ENCODE peak calls at places on chromosomes 2 and 18, in four cellular contexts. One of them, this sample, is unnamed.

GRCh38 chr2:31380243-31380642 is 34.3 kb downstream of the XDH start:
- DNase-seq in SK-N-SH: no peak
- DNase-seq in HCT116: no peak
- DNase-seq in K562: no peak
- DNase-seq in this sample: no peak

GRCh38 chr2:121638333-121638732 is 10.9 kb downstream of the CLASP1 start:
- DNase-seq in K562: no peak
- DNase-seq in SK-N-SH: no peak
- DNase-seq in HCT116: no peak
- DNase-seq in this sample: no peak

GRCh38 chr18:49018553-49018943 is 67.8 kb upstream of the SMAD7 start:
- DNase-seq in SK-N-SH: peak
- DNase-seq in K562: no peak
- DNase-seq in HCT116: no peak
- DNase-seq in this sample: no peak

GRCh38 chr2:109238580-109238979 is 109.6 kb downstream of the SH3RF3 start:
- DNase-seq in K562: no peak
- DNase-seq in SK-N-SH: no peak
- DNase-seq in HCT116: no peak
- DNase-seq in this sample: no peak

GRCh38 chr2:186687774-186688173 is 6.1 kb upstream of the FAM171B start:
- DNase-seq in HCT116: no peak
- DNase-seq in K562: no peak
- DNase-seq in SK-N-SH: no peak
- DNase-seq in this sample: no peak

GRCh38 chr2:231751042-231751815 is 29.9 kb downstream of the PDE6D start:
- DNase-seq in K562: no peak
- DNase-seq in HCT116: no peak
- DNase-seq in SK-N-SH: no peak
- DNase-seq in this sample: no peak

GRCh38 chr2:231615058-231615671 is 22.5 kb downstream of the TEX44 start:
- DNase-seq in HCT116: no peak
- DNase-seq in SK-N-SH: no peak
- DNase-seq in K562: no peak
- DNase-seq in this sample: peak

GRCh38 chr2:5190023-5190422 is 502.2 kb upstream of the SOX11 start:
- DNase-seq in HCT116: no peak
- DNase-seq in SK-N-SH: no peak
- DNase-seq in K562: no peak
- DNase-seq in this sample: no peak

GRCh38 chr18:38695559-38696270 is 1130.1 kb upstream of the CELF4 start:
- DNase-seq in K562: no peak
- DNase-seq in HCT116: no peak
- DNase-seq in SK-N-SH: no peak
- DNase-seq in this sample: no peak

GRCh38 chr2:9102861-9103662 is 99.6 kb upstream of the MBOAT2 start:
- DNase-seq in K562: no peak
- DNase-seq in SK-N-SH: peak
- DNase-seq in HCT116: no peak
- DNase-seq in this sample: peak

GRCh38 chr18:69948919-69949537 is 1.4 kb upstream of the CD226 start:
- DNase-seq in HCT116: no peak
- DNase-seq in SK-N-SH: no peak
- DNase-seq in K562: no peak
- DNase-seq in this sample: no peak

GRCh38 chr2:52536929-52537460 is 1230.6 kb upstream of the CHAC2 start:
- DNase-seq in HCT116: no peak
- DNase-seq in SK-N-SH: no peak
- DNase-seq in K562: no peak
- DNase-seq in this sample: no peak

GRCh38 chr2:184346338-184346862 is 251.9 kb upstream of the ZNF804A start:
- DNase-seq in K562: no peak
- DNase-seq in HCT116: no peak
- DNase-seq in SK-N-SH: no peak
- DNase-seq in this sample: no peak

GRCh38 chr2:85394256-85394655 is 15.9 kb downstream of the CAPG start:
- DNase-seq in SK-N-SH: no peak
- DNase-seq in K562: no peak
- DNase-seq in HCT116: no peak
- DNase-seq in this sample: no peak

GRCh38 chr18:46481048-46481846 is 175.8 kb downstream of the LOXHD1 start:
- DNase-seq in SK-N-SH: peak
- DNase-seq in K562: peak
- DNase-seq in HCT116: peak
- DNase-seq in this sample: peak

GRCh38 chr2:205768341-205768740 is 86.0 kb downstream of the NRP2 start:
- DNase-seq in SK-N-SH: no peak
- DNase-seq in K562: no peak
- DNase-seq in HCT116: no peak
- DNase-seq in this sample: no peak

GRCh38 chr2:234732404-234733092 is 219.3 kb upstream of the SH3BP4 start:
- DNase-seq in SK-N-SH: no peak
- DNase-seq in K562: no peak
- DNase-seq in HCT116: no peak
- DNase-seq in this sample: no peak

GRCh38 chr2:130819226-130819914 is 17.3 kb upstream of the ARHGEF4 start:
- DNase-seq in HCT116: no peak
- DNase-seq in K562: no peak
- DNase-seq in SK-N-SH: no peak
- DNase-seq in this sample: no peak

GRCh38 chr2:128475427-128476211 is 157.0 kb upstream of the HS6ST1 start:
- DNase-seq in SK-N-SH: no peak
- DNase-seq in K562: no peak
- DNase-seq in HCT116: no peak
- DNase-seq in this sample: no peak

GRCh38 chr2:122927217-122927616 is 1097.9 kb upstream of the CNTNAP5 start:
- DNase-seq in HCT116: no peak
- DNase-seq in SK-N-SH: no peak
- DNase-seq in K562: no peak
- DNase-seq in this sample: no peak

GRCh38 chr2:150690261-150690660 is 202.8 kb upstream of the RND3 start:
- DNase-seq in SK-N-SH: no peak
- DNase-seq in HCT116: no peak
- DNase-seq in K562: no peak
- DNase-seq in this sample: no peak

GRCh38 chr2:150689600-150689999 is 202.1 kb upstream of the RND3 start:
- DNase-seq in HCT116: no peak
- DNase-seq in K562: no peak
- DNase-seq in SK-N-SH: no peak
- DNase-seq in this sample: no peak

GRCh38 chr2:150688016-150688415 is 200.5 kb upstream of the RND3 start:
- DNase-seq in SK-N-SH: no peak
- DNase-seq in HCT116: no peak
- DNase-seq in K562: no peak
- DNase-seq in this sample: no peak

GRCh38 chr2:150690870-150691269 is 203.4 kb upstream of the RND3 start:
- DNase-seq in K562: no peak
- DNase-seq in HCT116: no peak
- DNase-seq in SK-N-SH: no peak
- DNase-seq in this sample: no peak

GRCh38 chr2:150686391-150686790 is 198.9 kb upstream of the RND3 start:
- DNase-seq in HCT116: no peak
- DNase-seq in SK-N-SH: no peak
- DNase-seq in K562: no peak
- DNase-seq in this sample: no peak
- TF ChIP-seq JUND in HCT116: no peak
- TF ChIP-seq JUND in SK-N-SH: no peak
- TF ChIP-seq JUND in K562: no peak
- TF ChIP-seq JUND in this sample: no peak

GRCh38 chr2:21260316-21260715 is 136.5 kb downstream of the TDRD15 start:
- DNase-seq in HCT116: no peak
- DNase-seq in SK-N-SH: peak
- DNase-seq in K562: no peak
- DNase-seq in this sample: no peak
- TF ChIP-seq JUND in HCT116: no peak
- TF ChIP-seq JUND in SK-N-SH: no peak
- TF ChIP-seq JUND in K562: no peak
- TF ChIP-seq JUND in this sample: no peak

GRCh38 chr2:42581257-42581656 is 12.8 kb downstream of the MTA3 start:
- DNase-seq in HCT116: no peak
- DNase-seq in K562: no peak
- DNase-seq in SK-N-SH: no peak
- DNase-seq in this sample: no peak
- TF ChIP-seq JUND in HCT116: no peak
- TF ChIP-seq JUND in K562: no peak
- TF ChIP-seq JUND in SK-N-SH: no peak
- TF ChIP-seq JUND in this sample: no peak

GRCh38 chr18:2173464-2173863 is 397.8 kb downstream of the METTL4 start:
- DNase-seq in SK-N-SH: no peak
- DNase-seq in HCT116: no peak
- DNase-seq in K562: no peak
- DNase-seq in this sample: peak
- TF ChIP-seq JUND in SK-N-SH: no peak
- TF ChIP-seq JUND in HCT116: no peak
- TF ChIP-seq JUND in K562: peak
- TF ChIP-seq JUND in this sample: no peak

GRCh38 chr2:241351640-241352031 is 4.4 kb upstream of the FARP2 start:
- DNase-seq in K562: no peak
- DNase-seq in SK-N-SH: no peak
- DNase-seq in HCT116: no peak
- DNase-seq in this sample: no peak
- TF ChIP-seq JUND in K562: no peak
- TF ChIP-seq JUND in SK-N-SH: no peak
- TF ChIP-seq JUND in HCT116: no peak
- TF ChIP-seq JUND in this sample: no peak

GRCh38 chr2:177622516-177622915 is 229.9 kb downstream of the AGPS start:
- DNase-seq in SK-N-SH: no peak
- DNase-seq in K562: no peak
- DNase-seq in HCT116: peak
- DNase-seq in this sample: no peak
- TF ChIP-seq JUND in SK-N-SH: no peak
- TF ChIP-seq JUND in K562: no peak
- TF ChIP-seq JUND in HCT116: no peak
- TF ChIP-seq JUND in this sample: no peak

GRCh38 chr2:136131484-136131960 is 13.6 kb upstream of the CXCR4 start:
- DNase-seq in K562: no peak
- DNase-seq in HCT116: no peak
- DNase-seq in SK-N-SH: no peak
- DNase-seq in this sample: no peak
- TF ChIP-seq JUND in K562: no peak
- TF ChIP-seq JUND in HCT116: no peak
- TF ChIP-seq JUND in SK-N-SH: no peak
- TF ChIP-seq JUND in this sample: no peak

DNA sequence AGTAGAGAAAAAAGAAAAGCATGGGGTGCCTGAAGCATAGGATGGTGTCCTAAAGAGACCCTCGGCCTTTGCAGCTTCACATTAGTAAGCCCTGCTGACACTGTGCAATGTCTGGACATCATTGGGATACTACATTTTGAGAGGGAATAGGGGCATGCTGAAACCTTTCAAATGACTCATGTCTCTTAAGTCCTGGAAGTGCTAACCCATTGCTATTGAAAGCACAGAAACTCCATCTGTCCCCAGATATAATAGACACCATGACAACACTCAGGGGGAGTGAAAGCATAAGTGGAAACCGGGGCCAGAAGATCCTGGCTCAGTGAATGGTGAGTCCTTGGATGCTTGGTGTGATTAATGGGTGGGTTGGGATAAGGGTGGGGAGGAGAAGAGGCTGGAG is 595.5 kb upstream of the ID2 start:
- DNase-seq in SK-N-SH: no peak
- DNase-seq in HCT116: no peak
- DNase-seq in K562: no peak
- DNase-seq in this sample: no peak
- TF ChIP-seq JUND in SK-N-SH: no peak
- TF ChIP-seq JUND in HCT116: no peak
- TF ChIP-seq JUND in K562: no peak
- TF ChIP-seq JUND in this sample: no peak

GRCh38 chr2:201200345-201200744 is 17.4 kb downstream of the CASP10 start:
- DNase-seq in HCT116: no peak
- DNase-seq in K562: no peak
- DNase-seq in SK-N-SH: no peak
- DNase-seq in this sample: no peak
- TF ChIP-seq JUND in HCT116: no peak
- TF ChIP-seq JUND in K562: no peak
- TF ChIP-seq JUND in SK-N-SH: no peak
- TF ChIP-seq JUND in this sample: no peak

This sample was measured in T47D.